ENCODE peak calls at places on chromosomes 4 and X, in nine cellular contexts. E is psoas muscle, Z is adipocyte, W is astrocyte of the spinal cord, M is esophagus squamous epithelium, D is mammary epithelial cell, O is IMR-90, I is GM12865, J is mesenchymal stem cell. A is an unnamed sample.

GRCh38 chr4:110196871-110197420 is 1.5 kb downstream of the ELOVL6 start:
- DNase-seq in M (peak; percentile 2), W (peak; percentile 49), D (peak; percentile 48), O (peak; percentile 31), J (no peak), I (peak; percentile 78), E (peak; percentile 77), Z (peak; percentile 78), A (no peak)

GRCh38 chrX:48573690-48574269 is 504 bp upstream of the RBM3 start:
- DNase-seq in W (peak; percentile 21), D (no peak), E (peak; percentile 74), I (no peak), Z (no peak), M (no peak), O (no peak), J (no peak), A (no peak)

GRCh38 chr4:151489462-151490203 is 80.7 kb downstream of the FHIP1A start:
- DNase-seq in O (no peak), D (no peak), W (no peak), M (no peak), J (no peak), Z (no peak), E (no peak), I (no peak), A (no peak)

GRCh38 chr4:38574559-38575333 is 89.3 kb upstream of the KLF3 start:
- DNase-seq in I (no peak), D (no peak), Z (no peak), W (no peak), J (no peak), E (peak; percentile 79), O (no peak), M (no peak), A (peak; percentile 46)

GRCh38 chr4:110970642-110971041 is 347.8 kb upstream of the PITX2 start:
- DNase-seq in E (peak; percentile 41), M (no peak), D (peak; percentile 32), O (peak; percentile 45), Z (peak; percentile 40), J (peak; percentile 71), W (peak; percentile 28), I (peak; percentile 60), A (no peak)

GRCh38 chr4:129246850-129247542 is 151.0 kb downstream of the C4orf33 start:
- DNase-seq in O (no peak), Z (no peak), M (no peak), I (no peak), D (no peak), E (no peak), W (no peak), J (no peak), A (no peak)

GRCh38 chr4:81504685-81505598 is 33.2 kb upstream of the RASGEF1B start:
- DNase-seq in D (no peak), E (peak; percentile 75), M (peak; percentile 23), O (no peak), Z (no peak), W (no peak), I (peak; percentile 48), J (no peak), A (no peak)

GRCh38 chrX:49072712-49073095 is 1.1 kb downstream of the PRAF2 start:
- DNase-seq in J (no peak), W (no peak), M (no peak), D (no peak), Z (peak; percentile 30), O (no peak), E (no peak), I (no peak), A (no peak)

GRCh38 chrX:115330498-115331138 is 41.1 kb downstream of the LUZP4 start:
- DNase-seq in D (peak; percentile 45), J (peak; percentile 67), W (peak; percentile 70), E (no peak), O (peak; percentile 76), M (no peak), I (peak; percentile 69), Z (peak; percentile 87), A (no peak)

GRCh38 chr4:141153751-141154510 is 20.7 kb upstream of the RNF150 start:
- DNase-seq in D (no peak), W (no peak), M (no peak), J (peak; percentile 84), Z (no peak), E (no peak), I (no peak), O (peak; percentile 59), A (peak; percentile 46)

GRCh38 chrX:129041319-129041718 is 482.0 kb downstream of the SMARCA1 start:
- DNase-seq in J (no peak), O (no peak), Z (no peak), E (no peak), I (no peak), D (no peak), M (no peak), W (no peak), A (no peak)

GRCh38 chrX:9952313-9952712 is 14.8 kb upstream of the CLDN34 start:
- DNase-seq in D (no peak), W (no peak), O (no peak), M (no peak), Z (no peak), J (no peak), I (no peak), E (no peak), A (no peak)

GRCh38 chr4:177401658-177402273 is 40.5 kb downstream of the AGA start:
- DNase-seq in D (no peak), M (no peak), O (no peak), J (no peak), E (no peak), W (no peak), Z (no peak), I (no peak), A (no peak)

GRCh38 chrX:74251006-74251930 is 52.7 kb upstream of the ZCCHC13 start:
- DNase-seq in M (no peak), W (no peak), Z (peak; percentile 76), O (peak; percentile 68), E (no peak), J (peak; percentile 84), I (no peak), D (peak; percentile 50), A (peak; percentile 35)

DNA sequence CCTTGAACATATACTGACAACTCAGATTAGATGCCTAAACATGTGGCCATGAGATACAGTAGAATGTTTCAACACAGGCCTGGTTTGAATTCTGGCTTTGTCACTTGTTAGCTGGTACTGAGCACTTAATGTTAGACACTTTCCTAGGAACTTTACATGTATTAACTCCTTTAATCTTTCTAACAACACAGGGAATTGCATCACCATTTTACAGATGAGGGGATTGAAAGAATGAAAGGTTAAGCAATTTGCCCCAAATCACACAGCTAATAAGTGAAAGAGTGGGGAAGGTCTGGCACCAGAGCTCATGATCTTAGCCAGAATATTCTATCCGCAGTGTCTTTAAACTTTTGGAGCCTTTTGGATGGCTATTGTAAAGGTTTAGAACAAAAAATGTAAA is 95.9 kb downstream of the NYX start:
- DNase-seq in J (no peak), D (no peak), I (no peak), W (no peak), M (no peak), O (no peak), E (no peak), Z (no peak), A (no peak)
- H3K4me3 ChIP-seq in J (no peak overlapping the region), D (no peak overlapping the region), I (no peak overlapping the region), W (no peak overlapping the region), M (no peak overlapping the region), O (no peak overlapping the region), E (no peak overlapping the region), Z (no peak overlapping the region), A (no peak overlapping the region)

GRCh38 chr4:88818650-88819470 is 121.2 kb upstream of the NAP1L5 start:
- DNase-seq in Z (peak; percentile 60), W (peak; percentile 63), D (peak; percentile 52), I (peak; percentile 53), E (peak; percentile 52), O (peak; percentile 59), M (no peak), J (peak; percentile 58), A (no peak)

GRCh38 chr4:88822034-88822433 is 124.4 kb upstream of the NAP1L5 start:
- DNase-seq in D (no peak), I (no peak), W (no peak), Z (no peak), O (no peak), M (no peak), E (no peak), J (no peak), A (no peak)

GRCh38 chr4:88823058-88823919 is 125.7 kb upstream of the NAP1L5 start:
- DNase-seq in M (peak; percentile 24), D (peak; percentile 83), E (peak; percentile 91), W (peak; percentile 98), I (peak; percentile 71), J (peak; percentile 98), Z (peak; percentile 96), O (peak; percentile 98), A (peak; percentile 98)

GRCh38 chr4:88817740-88818139 is 120.1 kb upstream of the NAP1L5 start:
- DNase-seq in Z (no peak), D (no peak), I (no peak), W (no peak), O (no peak), E (no peak), M (no peak), J (no peak), A (no peak)

DNA sequence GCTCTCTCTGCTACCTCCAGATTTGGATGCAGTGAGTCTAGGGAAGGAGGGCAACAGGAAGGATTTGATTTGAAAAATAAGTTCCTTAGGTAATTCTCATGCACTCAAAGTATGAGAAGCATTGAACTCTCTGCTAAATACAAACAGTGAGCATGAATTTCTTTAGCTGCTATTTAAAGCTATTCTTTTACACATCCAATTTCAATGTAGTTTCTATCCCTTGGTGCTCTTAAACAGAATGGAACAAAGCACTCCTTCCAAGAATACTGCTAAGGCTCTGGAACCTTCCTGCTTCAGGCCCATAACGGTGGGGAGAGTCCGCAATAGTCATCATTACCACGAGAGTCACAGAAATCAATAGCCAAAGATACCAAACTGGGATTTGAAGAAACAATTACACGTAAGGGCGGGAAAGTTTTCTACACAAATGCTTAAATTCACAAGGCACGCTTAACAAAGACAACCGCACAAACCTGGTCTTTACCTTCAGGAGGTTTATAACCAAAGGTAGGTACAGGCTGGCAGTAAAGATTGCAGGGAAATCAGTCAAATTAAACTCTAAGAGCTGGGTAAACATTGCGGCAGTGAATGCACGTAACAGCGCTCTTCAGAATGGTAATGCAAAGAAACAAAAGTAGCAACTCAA is 123.2 kb upstream of the NAP1L5 start:
- DNase-seq in W (no peak), D (no peak), M (no peak), E (no peak), I (no peak), Z (peak; percentile 24), O (peak; percentile 2), J (no peak), A (no peak)
- H3K4me3 ChIP-seq in W (peak overlapping the region; percentile 70), D (no peak overlapping the region), M (peak overlapping the region; percentile 48), E (peak overlapping the region; percentile 77), I (no peak overlapping the region), Z (peak overlapping the region; percentile 91), O (peak overlapping the region; percentile 58), J (peak overlapping the region; percentile 87), A (peak overlapping the region; percentile 73)

GRCh38 chr4:44056721-44057151 is 391.9 kb downstream of the KCTD8 start:
- DNase-seq in Z (no peak), D (no peak), O (no peak), I (no peak), E (no peak), J (peak; percentile 0), M (no peak), W (no peak), A (no peak)
- H3K4me3 ChIP-seq in Z (no peak overlapping the region), D (no peak overlapping the region), O (no peak overlapping the region), I (no peak overlapping the region), E (no peak overlapping the region), J (no peak overlapping the region), M (no peak overlapping the region), W (no peak overlapping the region), A (no peak overlapping the region)

DNA sequence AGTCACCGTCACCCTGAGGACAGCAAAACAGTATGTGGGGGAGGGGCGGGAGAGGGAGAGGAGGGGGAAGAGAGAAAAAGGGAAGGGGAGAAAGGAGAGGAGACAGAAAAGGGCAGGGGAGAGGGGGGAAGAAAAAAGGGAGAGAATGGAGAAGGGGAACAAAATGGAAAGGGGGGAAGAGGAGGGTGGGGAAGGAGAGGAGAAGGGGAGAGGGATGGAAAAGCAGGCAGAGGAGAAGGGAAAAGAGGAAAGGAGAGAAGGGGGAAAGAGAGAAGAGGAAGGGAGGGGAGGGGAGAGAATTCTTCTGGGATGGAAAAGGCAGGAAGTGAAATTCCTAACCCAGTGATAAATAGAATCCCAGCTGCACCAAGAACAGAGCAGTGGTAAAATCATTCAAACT is 244.3 kb downstream of the BCOR start:
- DNase-seq in I (no peak), Z (no peak), E (no peak), O (no peak), W (no peak), M (no peak), D (no peak), J (no peak), A (no peak)
- H3K4me3 ChIP-seq in I (no peak overlapping the region), Z (no peak overlapping the region), E (no peak overlapping the region), O (no peak overlapping the region), W (no peak overlapping the region), M (no peak overlapping the region), D (no peak overlapping the region), J (no peak overlapping the region), A (no peak overlapping the region)

A was measured in skeletal muscle cell.